ENCODE peak calls at places on chromosomes 5 and 9, in four cellular contexts. One of them, this sample, is unnamed.

GRCh38 chr9:8879284-8879683 is 1079.7 kb upstream of the DMAC1 start:
- DNase-seq in GM06990: no peak
- DNase-seq in neural progenitor cell: no peak
- DNase-seq in AG09319: no peak
- DNase-seq in this sample: no peak

GRCh38 chr9:110880123-110880522 is 158.1 kb downstream of the LPAR1 start:
- DNase-seq in neural progenitor cell: peak; percentile 35
- DNase-seq in GM06990: no peak
- DNase-seq in AG09319: peak; percentile 91
- DNase-seq in this sample: no peak

GRCh38 chr5:104179057-104179456 is 616.5 kb upstream of the NUDT12 start:
- DNase-seq in GM06990: no peak
- DNase-seq in neural progenitor cell: peak; percentile 63
- DNase-seq in AG09319: no peak
- DNase-seq in this sample: peak; percentile 19

GRCh38 chr5:176543428-176544182 is 5.5 kb upstream of the CDHR2 start:
- DNase-seq in AG09319: no peak
- DNase-seq in neural progenitor cell: peak; percentile 67
- DNase-seq in GM06990: peak; percentile 86
- DNase-seq in this sample: no peak

GRCh38 chr5:147479431-147479830 is 30.4 kb downstream of the DPYSL3 start:
- DNase-seq in AG09319: no peak
- DNase-seq in neural progenitor cell: peak; percentile 34
- DNase-seq in GM06990: peak; percentile 26
- DNase-seq in this sample: no peak

GRCh38 chr5:16600397-16600796 is 16.4 kb downstream of the RETREG1 start:
- DNase-seq in AG09319: no peak
- DNase-seq in neural progenitor cell: no peak
- DNase-seq in GM06990: no peak
- DNase-seq in this sample: no peak

GRCh38 chr9:90847971-90848370 is 46.4 kb downstream of the SYK start:
- DNase-seq in GM06990: no peak
- DNase-seq in AG09319: no peak
- DNase-seq in neural progenitor cell: no peak
- DNase-seq in this sample: no peak

GRCh38 chr9:87111010-87111409 is 163.7 kb upstream of the GAS1 start:
- DNase-seq in AG09319: no peak
- DNase-seq in neural progenitor cell: no peak
- DNase-seq in GM06990: no peak
- DNase-seq in this sample: no peak

GRCh38 chr5:171512397-171512796 is 93.0 kb downstream of the FGF18 start:
- DNase-seq in neural progenitor cell: no peak
- DNase-seq in GM06990: no peak
- DNase-seq in AG09319: no peak
- DNase-seq in this sample: no peak

This sample was measured in GM12864.